ENCODE peak calls at places on chromosomes 1 and 21, in six cellular contexts. X is GM23248, A is OCI-LY7, T is fibroblast of lung, M is DND-41, Q is H9. W is an unnamed sample.

GRCh38 chr1:63717511-63718120 is 56.2 kb upstream of the ROR1 start:
- DNase-seq in X (no peak), A (no peak), T (no peak), M (no peak), Q (no peak), W (no peak)

GRCh38 chr1:225860860-225861441 is 21.2 kb downstream of the TMEM63A start:
- DNase-seq in X (no peak), A (no peak), T (no peak), M (no peak), Q (no peak), W (no peak)

GRCh38 chr1:6867688-6868370 is 82.6 kb downstream of the CAMTA1 start:
- DNase-seq in X (no peak), A (no peak), T (no peak), M (no peak), Q (no peak), W (no peak)

GRCh38 chr1:88327391-88328267 is 356.4 kb upstream of the PKN2 start:
- DNase-seq in X (peak; percentile 92), A (no peak), T (peak; percentile 95), M (no peak), Q (no peak), W (no peak)

GRCh38 chr1:204950353-204951001 is 79.8 kb downstream of the NFASC start:
- DNase-seq in X (no peak), A (no peak), T (no peak), M (no peak), Q (no peak), W (no peak)

GRCh38 chr1:1213153-1213918 is 617 bp downstream of the TNFRSF4 start:
- DNase-seq in X (no peak), A (no peak), T (no peak), M (peak; percentile 79), Q (no peak), W (no peak)

GRCh38 chr1:96306809-96307208 is 414.8 kb upstream of the PTBP2 start:
- DNase-seq in X (peak; percentile 86), A (no peak), T (peak; percentile 79), M (no peak), Q (no peak), W (no peak)

GRCh38 chr1:12536023-12536639 is 81.9 kb downstream of the DHRS3 start:
- DNase-seq in X (no peak), A (no peak), T (no peak), M (no peak), Q (no peak), W (no peak)

GRCh38 chr21:25563399-25564116 is 43.7 kb downstream of the MRPL39 start:
- DNase-seq in X (peak; percentile 7), A (no peak), T (peak; percentile 69), M (peak; percentile 65), Q (no peak), W (no peak)

GRCh38 chr1:205261946-205262668 is 34.4 kb downstream of the TMCC2 start:
- DNase-seq in X (peak; percentile 61), A (no peak), T (peak; percentile 70), M (no peak), Q (no peak), W (no peak)

GRCh38 chr1:203282720-203283542 is 22.4 kb upstream of the BTG2 start:
- DNase-seq in X (no peak), A (peak; percentile 74), T (no peak), M (no peak), Q (no peak), W (peak; percentile 94)

GRCh38 chr21:24259241-24259640 is 1348.0 kb downstream of the MRPL39 start:
- DNase-seq in X (no peak), A (no peak), T (peak; percentile 3), M (no peak), Q (no peak), W (no peak)

GRCh38 chr1:193763313-193763712 is 576.9 kb upstream of the B3GALT2 start:
- DNase-seq in X (peak; percentile 11), A (no peak), T (peak; percentile 22), M (no peak), Q (no peak), W (no peak)

GRCh38 chr1:9996624-9997582 is at the start of gene RBP7:
- DNase-seq in X (peak; percentile 44), A (no peak), T (no peak), M (no peak), Q (peak; percentile 59), W (no peak)

GRCh38 chr21:36236052-36236730 is 79.6 kb downstream of the DOP1B start:
- DNase-seq in X (no peak), A (peak; percentile 56), T (no peak), M (no peak), Q (no peak), W (peak; percentile 52)

GRCh38 chr1:193115629-193116227 is 6.1 kb upstream of the CDC73 start:
- DNase-seq in X (peak; percentile 99), A (no peak), T (peak; percentile 100), M (no peak), Q (no peak), W (no peak)

GRCh38 chr1:44603718-44604117 is 70.6 kb downstream of the TMEM53 start:
- DNase-seq in X (no peak), A (no peak), T (no peak), M (no peak), Q (no peak), W (no peak)

GRCh38 chr1:4825841-4826450 is 171.5 kb downstream of the AJAP1 start:
- DNase-seq in X (no peak), A (peak; percentile 72), T (no peak), M (no peak), Q (peak; percentile 53), W (peak; percentile 75)

GRCh38 chr1:191851799-191852595 is 306.3 kb upstream of the RGS18 start:
- DNase-seq in X (no peak), A (no peak), T (peak; percentile 81), M (no peak), Q (no peak), W (no peak)

GRCh38 chr1:157377216-157377821 is 175.0 kb downstream of the FCRL5 start:
- DNase-seq in X (peak; percentile 63), A (peak; percentile 55), T (no peak), M (peak; percentile 51), Q (peak; percentile 81), W (peak; percentile 77)

GRCh38 chr1:212030936-212031528 is 4.3 kb downstream of the INTS7 start:
- DNase-seq in X (peak; percentile 90), A (no peak), T (peak; percentile 88), M (no peak), Q (no peak), W (no peak)
- H3K4me2 ChIP-seq in X (peak overlapping the region; percentile 73), A (peak overlapping the region; percentile 50), T (peak overlapping the region; percentile 54), M (peak overlapping the region; percentile 87), Q (no peak overlapping the region), W (no peak overlapping the region)

GRCh38 chr1:93347319-93347899 is 1.7 kb downstream of the DR1 start:
- DNase-seq in X (no peak), A (no peak), T (no peak), M (no peak), Q (no peak), W (no peak)
- H3K4me1 ChIP-seq in X (peaks cover 36% of the 10 kb centered on the region), A (peaks cover 36% of the 10 kb centered on the region), T (peaks cover 2% of the 10 kb centered on the region), M (peaks cover 55% of the 10 kb centered on the region), Q (peaks cover 2% of the 10 kb centered on the region), W (peaks cover 46% of the 10 kb centered on the region)

GRCh38 chr1:101293461-101294045 is 56.7 kb downstream of the S1PR1 start:
- DNase-seq in X (no peak), A (no peak), T (peak; percentile 86), M (peak; percentile 72), Q (no peak), W (no peak)

GRCh38 chr1:101288491-101288944 is 51.7 kb downstream of the S1PR1 start:
- DNase-seq in X (peak; percentile 91), A (peak; percentile 81), T (peak; percentile 85), M (peak; percentile 74), Q (peak; percentile 43), W (peak; percentile 90)

GRCh38 chr1:101290922-101291561 is 54.2 kb downstream of the S1PR1 start:
- DNase-seq in X (no peak), A (no peak), T (no peak), M (no peak), Q (no peak), W (peak; percentile 60)

GRCh38 chr1:101291562-101292035 is 54.8 kb downstream of the S1PR1 start:
- DNase-seq in X (peak; percentile 76), A (no peak), T (peak; percentile 68), M (peak; percentile 83), Q (no peak), W (peak; percentile 73)

DNA sequence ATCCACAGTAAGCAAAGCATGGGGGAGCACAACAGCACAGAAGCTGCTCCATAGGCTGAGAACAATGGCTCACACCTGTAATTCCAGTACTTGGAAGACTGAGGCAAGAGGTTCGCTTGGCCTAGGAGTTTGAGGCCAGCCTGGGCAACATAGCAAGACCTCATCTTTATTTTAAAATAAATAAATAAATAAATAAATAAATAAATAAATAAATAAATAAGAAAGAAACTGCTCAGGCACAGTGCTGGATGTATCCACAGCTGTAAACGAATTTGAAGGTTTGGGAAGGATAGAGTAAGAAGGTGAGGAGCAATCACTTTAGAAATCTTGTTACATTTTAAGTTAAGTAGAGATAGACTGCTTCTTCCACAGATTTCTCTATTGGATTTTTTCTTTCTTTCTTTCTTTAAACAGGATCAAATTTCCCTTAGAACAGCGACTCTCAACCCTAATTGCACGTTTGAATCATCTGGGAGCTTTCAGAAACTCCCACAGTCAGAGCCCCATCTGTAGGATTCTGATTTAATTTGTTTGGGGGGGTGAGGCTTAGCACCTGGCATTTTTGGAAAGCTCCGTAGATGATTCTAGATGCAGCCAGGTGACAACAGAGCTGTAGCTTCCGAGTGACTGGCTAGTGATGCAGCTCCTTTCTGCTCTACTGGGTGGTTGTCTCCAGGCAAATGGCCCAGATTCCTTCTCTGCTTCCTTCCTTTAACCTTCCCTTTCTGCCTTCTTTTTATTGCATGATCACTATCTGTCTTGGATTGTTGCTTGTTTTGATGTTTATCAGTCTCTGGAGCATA is 53.5 kb downstream of the S1PR1 start:
- DNase-seq in X (no peak), A (no peak), T (no peak), M (no peak), Q (no peak), W (no peak)
- H2AFZ ChIP-seq in X (no peak overlapping the region), A (peak overlapping the region; percentile 70), T (no peak overlapping the region), M (no peak overlapping the region), Q (no peak overlapping the region), W (no peak overlapping the region)

GRCh38 chr1:209435654-209436566 is 147.6 kb upstream of the CAMK1G start:
- DNase-seq in X (peak; percentile 75), A (peak; percentile 23), T (peak; percentile 74), M (peak; percentile 54), Q (peak; percentile 94), W (peak; percentile 73)

GRCh38 chr1:209433649-209434031 is 149.9 kb upstream of the CAMK1G start:
- DNase-seq in X (peak; percentile 24), A (no peak), T (peak; percentile 36), M (no peak), Q (no peak), W (no peak)

GRCh38 chr1:209432443-209432825 is 151.1 kb upstream of the CAMK1G start:
- DNase-seq in X (no peak), A (no peak), T (no peak), M (no peak), Q (no peak), W (no peak)

GRCh38 chr1:209434631-209435217 is 148.8 kb upstream of the CAMK1G start:
- DNase-seq in X (no peak), A (no peak), T (no peak), M (peak; percentile 5), Q (no peak), W (no peak)

GRCh38 chr1:209434066-209434465 is 149.4 kb upstream of the CAMK1G start:
- DNase-seq in X (peak; percentile 72), A (no peak), T (peak; percentile 27), M (no peak), Q (no peak), W (no peak)
- H3K4me2 ChIP-seq in X (no peak overlapping the region), A (no peak overlapping the region), T (no peak overlapping the region), M (no peak overlapping the region), Q (no peak overlapping the region), W (no peak overlapping the region)

W was measured in Karpas-422.